ENCODE peak calls at places on chromosomes 11 and 22, in seven cellular contexts. V is PC-9, G is GM23248, Y is OCI-LY7, R is GM23338, L is PC-3, X is SK-N-SH. E is an unnamed sample.
A peak's percentile ranks its signal among the peaks of the same experiment; 100 is the strongest.

GRCh38 chr11:13831707-13832106 is 130.8 kb upstream of the SPON1 start:
- DNase-seq in Y (peak; percentile 56), R (no peak), V (no peak), X (no peak), L (peak; percentile 18), G (no peak), E (no peak)

GRCh38 chr11:123060265-123061000 is 1.5 kb downstream of the HSPA8 start:
- DNase-seq in R (no peak), G (no peak), L (no peak), V (no peak), Y (peak; percentile 42), X (no peak), E (peak; percentile 63)

GRCh38 chr22:39940757-39941305 is 19.4 kb upstream of the TMA7B start:
- DNase-seq in X (no peak), L (no peak), V (no peak), G (no peak), R (peak; percentile 53), Y (peak; percentile 39), E (peak; percentile 58)

GRCh38 chr22:17844150-17844549 is 69.9 kb upstream of the BID start:
- DNase-seq in G (no peak), L (no peak), V (no peak), X (no peak), Y (no peak), R (no peak), E (no peak)

GRCh38 chr22:42596376-42596775 is 18.3 kb downstream of the POLDIP3 start:
- DNase-seq in G (no peak), Y (no peak), R (no peak), V (no peak), L (no peak), X (no peak), E (no peak)

GRCh38 chr22:27880778-27881394 is 38.2 kb downstream of the PITPNB start:
- DNase-seq in V (peak; percentile 18), G (peak; percentile 76), R (peak; percentile 82), Y (peak; percentile 74), X (peak; percentile 38), L (peak; percentile 72), E (peak; percentile 83)

GRCh38 chr22:43465291-43466015 is 53.6 kb downstream of the MPPED1 start:
- DNase-seq in R (no peak), G (no peak), L (no peak), X (no peak), Y (no peak), V (no peak), E (no peak)

GRCh38 chr11:132576706-132577105 is 955.6 kb downstream of the OPCML start:
- DNase-seq in L (no peak), V (no peak), R (peak; percentile 43), Y (no peak), X (no peak), G (peak; percentile 94), E (no peak)

GRCh38 chr22:37492428-37493344 is 6.5 kb upstream of the MFNG start:
- DNase-seq in Y (peak; percentile 84), R (peak; percentile 86), L (peak; percentile 54), X (peak; percentile 69), G (peak; percentile 79), V (peak; percentile 38), E (peak; percentile 88)

GRCh38 chr11:66207816-66208215 is 60.6 kb upstream of the RAB1B start:
- DNase-seq in G (no peak), V (no peak), Y (no peak), X (no peak), R (no peak), L (no peak), E (no peak)

GRCh38 chr22:50498322-50498861 is 9.1 kb downstream of the LMF2 start:
- DNase-seq in V (peak; percentile 72), Y (peak; percentile 80), L (peak; percentile 63), G (peak; percentile 79), R (peak; percentile 91), X (peak; percentile 77), E (peak; percentile 87)

GRCh38 chr11:129574431-129574830 is 198.8 kb downstream of the BARX2 start:
- DNase-seq in G (no peak), L (no peak), V (no peak), Y (no peak), R (no peak), X (no peak), E (no peak)

GRCh38 chr22:42720263-42721044 is at the start of gene A4GALT:
- DNase-seq in V (peak; percentile 27), R (peak; percentile 54), Y (peak; percentile 61), L (no peak), G (peak; percentile 55), X (peak; percentile 63), E (no peak)

GRCh38 chr22:26302726-26303125 is 126.3 kb upstream of the ASPHD2 start:
- DNase-seq in L (no peak), V (no peak), G (no peak), R (no peak), Y (no peak), X (no peak), E (no peak)

GRCh38 chr11:112961751-112962747 is 829 bp downstream of the NCAM1 start:
- DNase-seq in G (peak; percentile 30), V (no peak), L (no peak), R (peak; percentile 49), Y (no peak), X (peak; percentile 73), E (no peak)

GRCh38 chr22:38973289-38974169 is 8.6 kb upstream of the APOBEC3B start:
- DNase-seq in V (peak; percentile 42), Y (peak; percentile 75), G (peak; percentile 51), R (peak; percentile 88), X (no peak), L (peak; percentile 55), E (peak; percentile 74)

GRCh38 chr22:48254311-48254873 is 1491.9 kb downstream of the TBC1D22A start:
- DNase-seq in L (no peak), Y (no peak), R (no peak), X (no peak), G (no peak), V (no peak), E (no peak)

GRCh38 chr11:73205666-73206343 is 12.3 kb upstream of the P2RY2 start:
- DNase-seq in V (no peak), X (no peak), G (no peak), R (no peak), Y (no peak), L (no peak), E (no peak)

GRCh38 chr22:32327066-32327465 is 30.6 kb upstream of the RFPL3 start:
- DNase-seq in G (peak; percentile 19), Y (no peak), X (no peak), V (no peak), R (no peak), L (peak; percentile 14), E (no peak)

GRCh38 chr11:128505449-128506058 is 81.8 kb downstream of the ETS1 start:
- DNase-seq in X (peak; percentile 45), L (no peak), R (no peak), Y (no peak), G (no peak), V (no peak), E (no peak)

GRCh38 chr11:128054323-128054910 is 532.9 kb downstream of the ETS1 start:
- DNase-seq in G (peak; percentile 79), X (no peak), R (no peak), Y (no peak), V (no peak), L (no peak), E (no peak)

GRCh38 chr22:49237703-49238102 is 590.0 kb downstream of the BRD1 start:
- DNase-seq in X (no peak), Y (no peak), G (no peak), L (no peak), V (no peak), R (no peak), E (no peak)

GRCh38 chr11:94193288-94193687 is 64.6 kb downstream of the PANX1 start:
- DNase-seq in R (no peak), L (peak; percentile 97), Y (no peak), G (peak; percentile 81), X (no peak), V (peak; percentile 4), E (no peak)
- H3K9me2 ChIP-seq in R (no peaks in the 10 kb centered on the region), L (no peaks in the 10 kb centered on the region), Y (no peaks in the 10 kb centered on the region), G (no peaks in the 10 kb centered on the region), X (no peaks in the 10 kb centered on the region), V (no peaks in the 10 kb centered on the region), E (no peaks in the 10 kb centered on the region)

GRCh38 chr22:19641254-19641982 is 72.9 kb upstream of the SEPTIN5 start:
- DNase-seq in Y (no peak), X (peak; percentile 3), R (peak; percentile 91), L (peak; percentile 2), G (peak; percentile 50), V (peak; percentile 17), E (peak; percentile 61)
- H3K4me3 ChIP-seq in Y (no peak overlapping the region), X (no peak overlapping the region), R (peak overlapping the region; percentile 49), L (no peak overlapping the region), G (no peak overlapping the region), V (no peak overlapping the region), E (no peak overlapping the region)

GRCh38 chr11:103528046-103528445 is 418.8 kb downstream of the DYNC2H1 start:
- DNase-seq in V (peak; percentile 30), X (no peak), R (no peak), L (peak; percentile 51), Y (no peak), G (no peak), E (no peak)

GRCh38 chr11:103525069-103525468 is 415.8 kb downstream of the DYNC2H1 start:
- DNase-seq in V (peak; percentile 15), G (peak; percentile 37), Y (no peak), X (no peak), L (peak; percentile 92), R (no peak), E (no peak)

GRCh38 chr11:103530257-103530656 is 421.0 kb downstream of the DYNC2H1 start:
- DNase-seq in X (no peak), R (no peak), Y (no peak), L (no peak), V (no peak), G (peak; percentile 70), E (no peak)

GRCh38 chr11:103529217-103529684 is 420.0 kb downstream of the DYNC2H1 start:
- DNase-seq in G (peak; percentile 94), R (no peak), L (peak; percentile 96), Y (no peak), X (no peak), V (peak; percentile 19), E (no peak)

DNA sequence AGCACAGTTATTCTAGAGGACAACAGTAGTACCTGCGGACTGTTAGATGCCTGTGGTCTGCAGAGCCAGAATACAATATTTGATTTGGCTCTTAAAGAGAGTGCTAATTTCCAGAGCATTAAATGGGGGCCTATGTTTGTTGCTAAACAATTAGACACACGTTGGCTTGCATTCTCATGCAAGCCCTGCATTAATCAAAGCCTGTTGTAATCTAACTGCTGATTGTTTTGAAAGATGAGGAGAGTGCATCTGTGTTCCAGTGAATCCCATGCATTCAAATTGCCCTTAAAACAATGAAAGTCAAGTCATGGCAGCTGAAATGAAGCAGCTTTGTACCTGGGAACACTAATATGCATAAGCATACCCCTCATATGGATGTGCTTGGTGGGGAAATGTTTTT is 419.4 kb downstream of the DYNC2H1 start:
- DNase-seq in V (no peak), Y (no peak), X (no peak), L (no peak), G (peak; percentile 20), R (no peak), E (no peak)
- H3K9me2 ChIP-seq in V (no peaks in the 10 kb centered on the region), Y (no peaks in the 10 kb centered on the region), X (no peaks in the 10 kb centered on the region), L (no peaks in the 10 kb centered on the region), G (no peaks in the 10 kb centered on the region), R (no peaks in the 10 kb centered on the region), E (no peaks in the 10 kb centered on the region)

GRCh38 chr11:43579919-43580276 is 100.6 kb upstream of the HSD17B12 start:
- DNase-seq in G (no peak), R (peak; percentile 83), L (no peak), X (no peak), V (no peak), Y (no peak), E (no peak)
- H3K4me3 ChIP-seq in G (peak overlapping the region; percentile 77), R (peak overlapping the region; percentile 91), L (peak overlapping the region; percentile 77), X (peak overlapping the region; percentile 50), V (peak overlapping the region; percentile 60), Y (peak overlapping the region; percentile 65), E (peak overlapping the region; percentile 97)